ENCODE peak calls at places on chromosomes 6 and 20, in nine cellular contexts. One of them, this sample, is unnamed.

GRCh38 chr20:2840967-2841531 is 504 bp downstream of the VPS16 start:
- DNase-seq in GM23248: peak; percentile 85
- DNase-seq in EL: peak; percentile 85
- DNase-seq in activated T-cell treated with anti-CD3 and anti-CD28 coated beads for 1 hour: peak; percentile 14
- DNase-seq in dermis blood vessel endothelial cell: peak; percentile 66
- DNase-seq in AG08396: peak; percentile 85
- DNase-seq in Peyer's patch: peak; percentile 47
- DNase-seq in ELR: peak; percentile 83
- DNase-seq in IMR-90: peak; percentile 72
- DNase-seq in this sample: no peak

GRCh38 chr6:1931817-1932216 is 313.6 kb downstream of the GMDS start:
- DNase-seq in IMR-90: no peak
- DNase-seq in activated T-cell treated with anti-CD3 and anti-CD28 coated beads for 1 hour: no peak
- DNase-seq in Peyer's patch: no peak
- DNase-seq in GM23248: no peak
- DNase-seq in dermis blood vessel endothelial cell: no peak
- DNase-seq in AG08396: no peak
- DNase-seq in ELR: no peak
- DNase-seq in EL: no peak
- DNase-seq in this sample: no peak

GRCh38 chr20:9740486-9740885 is 98.4 kb downstream of the PAK5 start:
- DNase-seq in ELR: no peak
- DNase-seq in GM23248: no peak
- DNase-seq in Peyer's patch: no peak
- DNase-seq in IMR-90: no peak
- DNase-seq in AG08396: no peak
- DNase-seq in activated T-cell treated with anti-CD3 and anti-CD28 coated beads for 1 hour: no peak
- DNase-seq in EL: no peak
- DNase-seq in dermis blood vessel endothelial cell: no peak
- DNase-seq in this sample: no peak

GRCh38 chr20:21820688-21821087 is 115.2 kb downstream of the PAX1 start:
- DNase-seq in IMR-90: no peak
- DNase-seq in Peyer's patch: no peak
- DNase-seq in GM23248: no peak
- DNase-seq in AG08396: no peak
- DNase-seq in dermis blood vessel endothelial cell: no peak
- DNase-seq in EL: no peak
- DNase-seq in ELR: no peak
- DNase-seq in activated T-cell treated with anti-CD3 and anti-CD28 coated beads for 1 hour: no peak
- DNase-seq in this sample: no peak

GRCh38 chr6:12014027-12014872 is 2.1 kb downstream of the HIVEP1 start:
- DNase-seq in ELR: peak; percentile 93
- DNase-seq in Peyer's patch: no peak
- DNase-seq in EL: peak; percentile 86
- DNase-seq in dermis blood vessel endothelial cell: peak; percentile 87
- DNase-seq in IMR-90: peak; percentile 90
- DNase-seq in GM23248: peak; percentile 73
- DNase-seq in AG08396: peak; percentile 55
- DNase-seq in activated T-cell treated with anti-CD3 and anti-CD28 coated beads for 1 hour: no peak
- DNase-seq in this sample: no peak

GRCh38 chr20:34516874-34517542 is 786 bp downstream of the DYNLRB1 start:
- DNase-seq in GM23248: peak; percentile 64
- DNase-seq in ELR: peak; percentile 55
- DNase-seq in dermis blood vessel endothelial cell: peak; percentile 41
- DNase-seq in EL: no peak
- DNase-seq in IMR-90: no peak
- DNase-seq in AG08396: peak; percentile 20
- DNase-seq in Peyer's patch: peak; percentile 46
- DNase-seq in activated T-cell treated with anti-CD3 and anti-CD28 coated beads for 1 hour: no peak
- DNase-seq in this sample: no peak

GRCh38 chr6:56364482-56365313 is 117.3 kb upstream of the COL21A1 start:
- DNase-seq in EL: peak; percentile 67
- DNase-seq in GM23248: peak; percentile 83
- DNase-seq in Peyer's patch: no peak
- DNase-seq in IMR-90: peak; percentile 78
- DNase-seq in dermis blood vessel endothelial cell: peak; percentile 51
- DNase-seq in AG08396: no peak
- DNase-seq in ELR: peak; percentile 74
- DNase-seq in activated T-cell treated with anti-CD3 and anti-CD28 coated beads for 1 hour: no peak
- DNase-seq in this sample: no peak

GRCh38 chr20:59880198-59880597 is 53.2 kb downstream of the SYCP2 start:
- DNase-seq in dermis blood vessel endothelial cell: no peak
- DNase-seq in IMR-90: no peak
- DNase-seq in GM23248: no peak
- DNase-seq in ELR: no peak
- DNase-seq in AG08396: no peak
- DNase-seq in activated T-cell treated with anti-CD3 and anti-CD28 coated beads for 1 hour: no peak
- DNase-seq in EL: no peak
- DNase-seq in Peyer's patch: no peak
- DNase-seq in this sample: no peak

GRCh38 chr20:1663917-1664316 is 6.3 kb upstream of the SIRPG start:
- DNase-seq in ELR: peak; percentile 28
- DNase-seq in GM23248: peak; percentile 69
- DNase-seq in dermis blood vessel endothelial cell: no peak
- DNase-seq in Peyer's patch: no peak
- DNase-seq in activated T-cell treated with anti-CD3 and anti-CD28 coated beads for 1 hour: no peak
- DNase-seq in AG08396: no peak
- DNase-seq in IMR-90: peak; percentile 1
- DNase-seq in EL: peak; percentile 14
- DNase-seq in this sample: no peak

GRCh38 chr6:37317312-37318038 is 36.3 kb upstream of the RNF8 start:
- DNase-seq in EL: no peak
- DNase-seq in GM23248: no peak
- DNase-seq in ELR: no peak
- DNase-seq in AG08396: no peak
- DNase-seq in IMR-90: no peak
- DNase-seq in activated T-cell treated with anti-CD3 and anti-CD28 coated beads for 1 hour: no peak
- DNase-seq in dermis blood vessel endothelial cell: no peak
- DNase-seq in Peyer's patch: no peak
- DNase-seq in this sample: no peak

GRCh38 chr6:142236686-142237085 is 65.1 kb upstream of the ADGRG6 start:
- DNase-seq in Peyer's patch: no peak
- DNase-seq in ELR: no peak
- DNase-seq in EL: no peak
- DNase-seq in dermis blood vessel endothelial cell: no peak
- DNase-seq in AG08396: no peak
- DNase-seq in IMR-90: no peak
- DNase-seq in GM23248: no peak
- DNase-seq in activated T-cell treated with anti-CD3 and anti-CD28 coated beads for 1 hour: no peak
- DNase-seq in this sample: no peak

GRCh38 chr20:5933802-5934436 is 16.4 kb downstream of the TRMT6 start:
- DNase-seq in IMR-90: no peak
- DNase-seq in activated T-cell treated with anti-CD3 and anti-CD28 coated beads for 1 hour: no peak
- DNase-seq in EL: peak; percentile 6
- DNase-seq in ELR: peak; percentile 37
- DNase-seq in GM23248: no peak
- DNase-seq in AG08396: no peak
- DNase-seq in Peyer's patch: no peak
- DNase-seq in dermis blood vessel endothelial cell: peak; percentile 40
- DNase-seq in this sample: no peak

GRCh38 chr20:52340036-52340634 is 148.6 kb upstream of the ZFP64 start:
- DNase-seq in AG08396: no peak
- DNase-seq in EL: peak; percentile 6
- DNase-seq in activated T-cell treated with anti-CD3 and anti-CD28 coated beads for 1 hour: no peak
- DNase-seq in GM23248: peak; percentile 10
- DNase-seq in dermis blood vessel endothelial cell: peak; percentile 13
- DNase-seq in IMR-90: no peak
- DNase-seq in ELR: peak; percentile 1
- DNase-seq in Peyer's patch: no peak
- DNase-seq in this sample: no peak

GRCh38 chr6:129981598-129981997 is 36.8 kb upstream of the L3MBTL3 start:
- DNase-seq in EL: peak; percentile 14
- DNase-seq in dermis blood vessel endothelial cell: peak; percentile 8
- DNase-seq in Peyer's patch: no peak
- DNase-seq in IMR-90: peak; percentile 33
- DNase-seq in ELR: peak; percentile 44
- DNase-seq in AG08396: no peak
- DNase-seq in activated T-cell treated with anti-CD3 and anti-CD28 coated beads for 1 hour: no peak
- DNase-seq in GM23248: no peak
- DNase-seq in this sample: no peak

GRCh38 chr6:26223677-26224546 is 136.7 kb downstream of the HFE start:
- DNase-seq in Peyer's patch: peak; percentile 77
- DNase-seq in AG08396: peak; percentile 74
- DNase-seq in dermis blood vessel endothelial cell: peak; percentile 94
- DNase-seq in ELR: peak; percentile 97
- DNase-seq in IMR-90: peak; percentile 97
- DNase-seq in activated T-cell treated with anti-CD3 and anti-CD28 coated beads for 1 hour: peak; percentile 42
- DNase-seq in GM23248: peak; percentile 86
- DNase-seq in EL: peak; percentile 93
- DNase-seq in this sample: peak; percentile 92

GRCh38 chr6:21800948-21801438 is 207.4 kb downstream of the SOX4 start:
- DNase-seq in IMR-90: peak; percentile 67
- DNase-seq in Peyer's patch: no peak
- DNase-seq in EL: peak; percentile 83
- DNase-seq in GM23248: peak; percentile 18
- DNase-seq in ELR: peak; percentile 61
- DNase-seq in AG08396: peak; percentile 72
- DNase-seq in activated T-cell treated with anti-CD3 and anti-CD28 coated beads for 1 hour: no peak
- DNase-seq in dermis blood vessel endothelial cell: no peak
- DNase-seq in this sample: no peak

GRCh38 chr20:40186826-40187225 is 502.2 kb downstream of the MAFB start:
- DNase-seq in ELR: no peak
- DNase-seq in dermis blood vessel endothelial cell: no peak
- DNase-seq in GM23248: no peak
- DNase-seq in activated T-cell treated with anti-CD3 and anti-CD28 coated beads for 1 hour: no peak
- DNase-seq in Peyer's patch: no peak
- DNase-seq in EL: no peak
- DNase-seq in AG08396: no peak
- DNase-seq in IMR-90: no peak
- DNase-seq in this sample: no peak